ENCODE peak calls at places on chromosomes 2 and 18, in six cellular contexts. C is adipocyte, B is lower lobe of right lung, L is Calu3, P is amniotic stem cell, O is tibial artery. T is an unnamed sample.

GRCh38 chr2:217604527-217605279 is 398.1 kb downstream of the TNS1 start:
- DNase-seq in C (no peak), B (no peak), L (no peak), P (no peak), O (no peak), T (no peak)

GRCh38 chr2:228901531-228901930 is 369.6 kb downstream of the PID1 start:
- DNase-seq in C (no peak), B (no peak), L (no peak), P (no peak), O (no peak), T (no peak)

GRCh38 chr2:167946367-167946955 is 300.9 kb downstream of the STK39 start:
- DNase-seq in C (no peak), B (no peak), L (no peak), P (no peak), O (no peak), T (no peak)

GRCh38 chr2:171281116-171281515 is 120.4 kb upstream of the TLK1 start:
- DNase-seq in C (no peak), B (no peak), L (no peak), P (no peak), O (no peak), T (no peak)

GRCh38 chr2:69937968-69938367 is 23.1 kb downstream of the MXD1 start:
- DNase-seq in C (no peak), B (no peak), L (no peak), P (no peak), O (no peak), T (no peak)

GRCh38 chr18:5297582-5297981 is 2.1 kb upstream of the ZBTB14 start:
- DNase-seq in C (no peak), B (no peak), L (no peak), P (no peak), O (no peak), T (no peak)

GRCh38 chr2:46697830-46698323 is 217.7 kb downstream of the MCFD2 start:
- DNase-seq in C (no peak), B (no peak), L (peak), P (no peak), O (no peak), T (no peak)

GRCh38 chr18:37985126-37985525 is 419.5 kb upstream of the CELF4 start:
- DNase-seq in C (no peak), B (no peak), L (no peak), P (no peak), O (no peak), T (no peak)

GRCh38 chr2:184119920-184120820 is 478.2 kb upstream of the ZNF804A start:
- DNase-seq in C (peak), B (no peak), L (no peak), P (no peak), O (no peak), T (no peak)

GRCh38 chr2:118845005-118845842 is 2.2 kb downstream of the EN1 start:
- DNase-seq in C (no peak), B (no peak), L (no peak), P (no peak), O (peak), T (no peak)

GRCh38 chr2:67840460-67841068 is 222.2 kb downstream of the C1D start:
- DNase-seq in C (peak), B (peak), L (peak), P (peak), O (peak), T (peak)

GRCh38 chr18:44229693-44230108 is 451.0 kb upstream of the SETBP1 start:
- DNase-seq in C (peak), B (peak), L (no peak), P (peak), O (peak), T (peak)

GRCh38 chr18:56756971-56757370 is 105.8 kb downstream of the WDR7 start:
- DNase-seq in C (no peak), B (no peak), L (no peak), P (no peak), O (no peak), T (peak)

GRCh38 chr2:150063432-150063889 is 424.0 kb downstream of the RND3 start:
- DNase-seq in C (peak), B (no peak), L (no peak), P (no peak), O (no peak), T (no peak)

GRCh38 chr2:127479219-127479825 is 47.0 kb downstream of the IWS1 start:
- DNase-seq in C (peak), B (no peak), L (no peak), P (peak), O (no peak), T (peak)

GRCh38 chr2:206084870-206085741 is 868 bp downstream of the INO80D start:
- DNase-seq in C (peak), B (peak), L (peak), P (no peak), O (peak), T (no peak)

GRCh38 chr2:162368494-162368893 is 24.6 kb downstream of the GCA start:
- DNase-seq in C (no peak), B (no peak), L (no peak), P (no peak), O (no peak), T (no peak)

GRCh38 chr2:60337142-60337497 is 216.3 kb downstream of the BCL11A start:
- DNase-seq in C (peak), B (no peak), L (no peak), P (no peak), O (no peak), T (no peak)

GRCh38 chr2:126029316-126029715 is 626.6 kb upstream of the GYPC start:
- DNase-seq in C (no peak), B (no peak), L (no peak), P (no peak), O (no peak), T (no peak)

GRCh38 chr2:219870023-219870422 is 242.6 kb downstream of the SLC4A3 start:
- DNase-seq in C (no peak), B (no peak), L (no peak), P (no peak), O (no peak), T (no peak)

GRCh38 chr2:31233741-31234689 is at the start of gene EHD3:
- DNase-seq in C (peak), B (peak), L (peak), P (peak), O (peak), T (peak)

GRCh38 chr18:7164610-7165009 is 47.0 kb upstream of the LAMA1 start:
- DNase-seq in C (no peak), B (no peak), L (peak), P (no peak), O (no peak), T (no peak)

GRCh38 chr2:40103163-40103562 is 324.1 kb upstream of the THUMPD2 start:
- DNase-seq in C (peak), B (no peak), L (no peak), P (no peak), O (no peak), T (no peak)

GRCh38 chr2:99555410-99555809 is 65.6 kb upstream of the REV1 start:
- DNase-seq in C (peak), B (no peak), L (no peak), P (no peak), O (no peak), T (no peak)

GRCh38 chr2:45000341-45000901 is 8.8 kb downstream of the SIX2 start:
- DNase-seq in C (no peak), B (no peak), L (no peak), P (no peak), O (no peak), T (no peak)

GRCh38 chr2:23041443-23041842 is 343.5 kb upstream of the KLHL29 start:
- DNase-seq in C (no peak), B (no peak), L (no peak), P (no peak), O (no peak), T (no peak)

GRCh38 chr18:59448546-59448945 is 89.5 kb upstream of the LMAN1 start:
- DNase-seq in C (peak), B (no peak), L (no peak), P (no peak), O (no peak), T (no peak)

GRCh38 chr2:70442301-70443077 is 111.1 kb downstream of the TGFA start:
- DNase-seq in C (no peak), B (no peak), L (no peak), P (no peak), O (no peak), T (no peak)

GRCh38 chr2:58447586-58447985 is 206.5 kb upstream of the FANCL start:
- DNase-seq in C (no peak), B (no peak), L (no peak), P (no peak), O (no peak), T (no peak)